ENCODE peak calls at places on chromosomes 13 and 19, in six cellular contexts. S is K562, D is HepG2, Q is GM12878, Z is H1, O is HCT116. R is an unnamed sample.

GRCh38 chr19:41226053-41226873 is 7.2 kb downstream of the AXL start:
- DNase-seq in D (peak), Q (no peak), Z (peak), O (peak), S (peak), R (peak)

GRCh38 chr19:45402469-45403070 is 2.3 kb downstream of the PPP1R13L start:
- DNase-seq in Q (no peak), D (no peak), O (no peak), S (peak), Z (peak), R (peak)

GRCh38 chr13:105139380-105140285 is 1395.8 kb downstream of the EFNB2 start:
- DNase-seq in Q (peak), O (peak), D (peak), S (no peak), Z (no peak), R (peak)

GRCh38 chr19:16319466-16319865 is 5.2 kb upstream of the KLF2 start:
- DNase-seq in O (no peak), D (no peak), Z (no peak), S (no peak), Q (no peak), R (no peak)

GRCh38 chr19:11018743-11019142 is 57.9 kb downstream of the SMARCA4 start:
- DNase-seq in S (no peak), Z (no peak), D (no peak), Q (no peak), O (no peak), R (no peak)

GRCh38 chr19:49417090-49417489 is 6.2 kb downstream of the PTH2 start:
- DNase-seq in S (no peak), D (no peak), Z (peak), Q (no peak), O (no peak), R (no peak)

GRCh38 chr19:1069009-1069779 is 2.2 kb downstream of the ARHGAP45 start:
- DNase-seq in S (no peak), Z (no peak), Q (no peak), D (no peak), O (no peak), R (peak)

GRCh38 chr19:18414504-18415176 is 4.6 kb upstream of the SSBP4 start:
- DNase-seq in Z (no peak), D (no peak), S (peak), O (no peak), Q (no peak), R (no peak)

GRCh38 chr19:19459099-19459498 is 53.6 kb downstream of the GATAD2A start:
- DNase-seq in Q (no peak), O (no peak), D (no peak), Z (no peak), S (no peak), R (no peak)

GRCh38 chr13:34570954-34571353 is 371.1 kb upstream of the NBEA start:
- DNase-seq in O (no peak), D (no peak), Q (no peak), Z (no peak), S (no peak), R (no peak)

GRCh38 chr13:69970521-69970920 is 137.1 kb upstream of the ATXN8OS start:
- DNase-seq in S (no peak), Z (no peak), Q (no peak), O (no peak), D (no peak), R (peak)

GRCh38 chr13:110359840-110360301 is 52.8 kb downstream of the COL4A2 start:
- DNase-seq in Q (no peak), Z (no peak), D (no peak), S (no peak), O (no peak), R (no peak)

GRCh38 chr19:19403373-19403901 is 2.0 kb upstream of the GATAD2A start:
- DNase-seq in D (no peak), Z (no peak), Q (no peak), O (no peak), S (peak), R (no peak)

GRCh38 chr13:45447050-45447661 is 17.6 kb upstream of the COG3 start:
- DNase-seq in Q (no peak), Z (no peak), S (no peak), D (peak), O (no peak), R (no peak)

GRCh38 chr13:29441301-29441700 is 154.2 kb downstream of the SLC7A1 start:
- DNase-seq in D (no peak), Z (no peak), Q (no peak), O (no peak), S (no peak), R (no peak)

GRCh38 chr19:58261968-58262921 is 16.5 kb upstream of the ZNF8 start:
- DNase-seq in O (no peak), Q (no peak), D (no peak), Z (no peak), S (no peak), R (no peak)

GRCh38 chr13:55602784-55603183 is 1537.9 kb upstream of the PRR20A start:
- DNase-seq in O (no peak), Q (no peak), Z (no peak), S (no peak), D (no peak), R (no peak)

GRCh38 chr19:45423589-45424190 is at the start of gene ERCC1:
- DNase-seq in Q (peak), S (peak), O (peak), Z (peak), D (peak), R (peak)

GRCh38 chr19:42290523-42291436 is 11.2 kb upstream of the PRR19 start:
- DNase-seq in D (peak), S (peak), O (no peak), Q (no peak), Z (peak), R (peak)

GRCh38 chr13:21053231-21053630 is 8.2 kb downstream of the LATS2 start:
- DNase-seq in O (no peak), Z (no peak), D (no peak), Q (no peak), S (no peak), R (no peak)

GRCh38 chr13:28273919-28274318 is 135.6 kb downstream of the PAN3 start:
- DNase-seq in Z (no peak), S (no peak), O (no peak), Q (no peak), D (no peak), R (peak)

GRCh38 chr13:20824762-20825161 is 51.0 kb upstream of the EEF1AKMT1 start:
- DNase-seq in Q (no peak), S (no peak), O (no peak), Z (no peak), D (no peak), R (no peak)

GRCh38 chr19:55605637-55606470 is at the start of gene ZNF865:
- DNase-seq in D (peak), O (peak), Z (peak), S (peak), Q (peak), R (peak)

GRCh38 chr13:50227356-50227755 is 212.1 kb downstream of the KCNRG start:
- DNase-seq in D (no peak), Q (no peak), Z (no peak), O (no peak), S (no peak), R (no peak)

GRCh38 chr13:51523082-51523518 is 61.2 kb upstream of the WDFY2 start:
- DNase-seq in S (no peak), Q (no peak), O (no peak), Z (no peak), D (peak), R (no peak)

GRCh38 chr13:23516706-23517105 is 53.5 kb upstream of the TNFRSF19 start:
- DNase-seq in O (no peak), D (peak), S (no peak), Q (no peak), Z (no peak), R (no peak)

GRCh38 chr13:27347373-27347772 is 76.7 kb downstream of the RASL11A start:
- DNase-seq in S (no peak), Z (no peak), Q (no peak), D (no peak), O (no peak), R (no peak)

GRCh38 chr19:49746206-49746958 is 16.7 kb downstream of the TSKS start:
- DNase-seq in D (peak), Z (peak), Q (no peak), O (peak), S (peak), R (peak)

GRCh38 chr19:12703056-12703455 is 6.6 kb upstream of the FBXW9 start:
- DNase-seq in O (peak), D (peak), S (peak), Z (peak), Q (no peak), R (peak)

GRCh38 chr13:98225036-98225940 is 48.2 kb upstream of the RNF113B start:
- DNase-seq in Q (no peak), S (no peak), Z (no peak), O (no peak), D (no peak), R (no peak)

GRCh38 chr19:20565321-20566018 is at the start of gene ZNF737:
- DNase-seq in Z (peak), D (peak), O (no peak), S (peak), Q (peak), R (peak)

GRCh38 chr13:107534548-107534947 is 680.8 kb downstream of the LIG4 start:
- DNase-seq in O (no peak), S (no peak), Q (no peak), D (no peak), Z (no peak), R (no peak)

GRCh38 chr19:47573076-47574026 is at the start of gene ZNF541:
- DNase-seq in D (no peak), S (peak), Z (no peak), O (no peak), Q (no peak), R (peak)

GRCh38 chr19:19488875-19489690 is 26.3 kb downstream of the TSSK6 start:
- DNase-seq in Z (peak), Q (peak), S (peak), D (peak), O (peak), R (peak)

GRCh38 chr13:69556540-69557196 is 551.0 kb upstream of the ATXN8OS start:
- DNase-seq in S (no peak), Z (no peak), D (no peak), Q (no peak), O (no peak), R (no peak)

GRCh38 chr19:13959962-13960862 is 7.9 kb downstream of the DCAF15 start:
- DNase-seq in D (no peak), O (no peak), Q (no peak), S (peak), Z (peak), R (no peak)

GRCh38 chr13:73754727-73755292 is 379.4 kb downstream of the KLF12 start:
- DNase-seq in S (peak), Q (no peak), O (peak), Z (no peak), D (peak), R (peak)

GRCh38 chr13:33099860-33100259 is 83.6 kb downstream of the KL start:
- DNase-seq in Z (no peak), O (no peak), D (no peak), Q (no peak), S (no peak), R (no peak)

GRCh38 chr13:77952276-77952675 is 33.6 kb upstream of the EDNRB start:
- DNase-seq in D (no peak), Q (no peak), Z (no peak), O (no peak), S (no peak), R (no peak)

GRCh38 chr13:77946522-77946921 is 27.9 kb upstream of the EDNRB start:
- DNase-seq in S (no peak), D (no peak), O (no peak), Q (no peak), Z (no peak), R (peak)
- TF ChIP-seq POLR2A in S (no peak), D (no peak), O (no peak), Q (no peak), Z (no peak), R (no peak)

GRCh38 chr19:5694167-5694951 is 4.3 kb downstream of the RPL36 start:
- DNase-seq in Z (peak), D (no peak), O (no peak), Q (no peak), S (no peak), R (no peak)
- H3K4me2 ChIP-seq in Z (no peak), D (no peak), O (no peak), Q (peak), S (no peak), R (no peak)

GRCh38 chr19:2494084-2494446 is 18.1 kb downstream of the GADD45B start:
- DNase-seq in O (no peak), S (no peak), Q (no peak), D (no peak), Z (no peak), R (no peak)

GRCh38 chr19:2497186-2497585 is 21.3 kb downstream of the GADD45B start:
- DNase-seq in Z (no peak), Q (no peak), O (no peak), S (no peak), D (no peak), R (no peak)

GRCh38 chr19:2495651-2496316 is 19.9 kb downstream of the GADD45B start:
- DNase-seq in Z (no peak), O (no peak), D (no peak), S (no peak), Q (no peak), R (no peak)

GRCh38 chr19:2494447-2495129 is 18.7 kb downstream of the GADD45B start:
- DNase-seq in D (no peak), S (peak), Z (no peak), O (no peak), Q (no peak), R (peak)

DNA sequence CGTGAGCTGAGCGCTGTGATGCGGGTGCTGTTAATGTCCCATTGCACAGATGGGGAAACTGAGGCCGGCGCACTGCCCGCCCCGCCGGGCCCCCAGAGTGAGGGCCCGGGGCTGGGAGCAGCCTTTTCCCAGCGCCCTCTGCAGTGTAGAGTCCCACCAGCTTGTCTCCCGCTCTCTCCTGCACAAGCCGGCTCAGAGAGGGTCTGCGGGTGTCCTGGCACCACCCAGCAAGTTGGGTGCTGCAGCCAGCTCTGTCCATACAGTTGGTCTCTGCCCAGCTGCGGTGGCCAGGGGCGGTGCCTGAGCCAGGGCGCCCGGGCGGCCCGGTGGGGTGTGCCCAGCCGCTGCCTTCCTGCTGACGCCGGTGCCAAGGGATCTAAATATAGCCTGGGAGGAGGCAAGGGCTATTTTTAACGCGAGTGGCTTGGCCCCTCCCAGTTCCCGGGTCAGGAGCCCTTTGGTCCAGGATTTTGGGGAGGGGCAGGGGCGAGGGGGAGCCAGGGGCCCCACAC is 19.3 kb downstream of the GADD45B start:
- DNase-seq in O (no peak), S (no peak), Q (no peak), Z (no peak), D (no peak), R (peak)
- TF ChIP-seq POLR2AphosphoS5 in O (peak), S (no peak), Q (no peak), Z (no peak), D (no peak), R (no peak)

GRCh38 chr19:38837304-38837626 is 5.7 kb upstream of the ECH1 start:
- DNase-seq in D (no peak), Q (no peak), O (no peak), Z (no peak), S (no peak), R (no peak)

GRCh38 chr19:38834590-38834989 is 3.0 kb upstream of the ECH1 start:
- DNase-seq in O (no peak), S (no peak), Q (no peak), D (no peak), Z (no peak), R (no peak)

GRCh38 chr19:38837656-38838121 is 6.1 kb upstream of the ECH1 start:
- DNase-seq in Q (no peak), S (no peak), D (peak), O (no peak), Z (no peak), R (no peak)

GRCh38 chr19:38838208-38838985 is 6.8 kb upstream of the ECH1 start:
- DNase-seq in O (peak), D (no peak), Z (no peak), Q (no peak), S (no peak), R (no peak)

DNA sequence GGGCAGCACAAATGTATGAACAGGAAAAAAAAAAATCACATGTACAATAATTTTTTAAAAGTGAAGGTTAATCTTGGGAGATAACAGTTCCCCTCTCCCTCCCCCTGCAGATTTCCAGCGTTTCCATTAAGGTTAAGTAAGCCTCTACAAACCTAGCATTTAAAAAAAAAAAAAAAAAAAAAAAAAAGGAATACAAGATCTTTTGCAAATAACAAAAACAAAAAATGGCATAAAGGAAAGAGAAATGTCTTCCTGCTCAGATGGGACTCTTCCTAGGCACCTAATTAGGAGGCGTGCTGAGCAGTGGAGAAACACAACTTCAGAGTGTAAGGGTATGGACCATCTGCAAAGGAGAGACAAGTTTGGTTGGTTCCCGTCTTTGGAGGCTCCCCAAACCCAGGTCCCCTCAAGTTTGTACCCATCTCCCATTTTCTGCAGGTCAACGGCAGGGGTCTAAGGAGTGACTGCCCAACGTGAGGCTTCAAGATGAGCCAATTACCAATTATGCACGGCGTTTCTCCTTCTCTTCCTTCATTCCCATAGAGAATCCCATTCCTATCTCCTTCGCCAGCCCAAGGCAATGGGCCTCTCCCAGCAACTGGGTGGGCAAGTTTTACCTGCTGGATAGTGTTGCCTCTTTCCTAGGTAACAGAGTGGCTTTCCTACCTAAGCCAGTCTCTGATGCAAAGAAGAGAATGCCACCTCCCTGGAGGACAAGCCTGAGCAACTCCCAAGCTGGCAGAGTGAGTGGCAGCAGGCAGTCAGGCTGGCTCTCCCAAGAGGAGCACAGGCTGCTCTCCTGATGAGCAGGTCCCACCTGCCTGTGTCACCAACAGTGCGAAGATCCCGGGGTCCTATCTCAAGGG is 5.1 kb upstream of the ECH1 start:
- DNase-seq in D (no peak), Z (no peak), S (peak), O (no peak), Q (no peak), R (no peak)
- TF ChIP-seq POLR2A in D (no peak), Z (no peak), S (peak), O (no peak), Q (peak), R (no peak)

GRCh38 chr13:48831248-48831647 is 144.5 kb upstream of the FNDC3A start:
- DNase-seq in O (no peak), Z (no peak), S (no peak), D (no peak), Q (peak), R (no peak)

GRCh38 chr13:48826039-48826438 is 149.7 kb upstream of the FNDC3A start:
- DNase-seq in O (no peak), Z (no peak), Q (no peak), D (no peak), S (no peak), R (no peak)

GRCh38 chr13:48827709-48828108 is 148.0 kb upstream of the FNDC3A start:
- DNase-seq in O (no peak), S (no peak), Z (no peak), D (no peak), Q (no peak), R (no peak)

GRCh38 chr13:48828962-48829405 is 146.7 kb upstream of the FNDC3A start:
- DNase-seq in O (no peak), Q (no peak), S (no peak), Z (no peak), D (no peak), R (no peak)

GRCh38 chr13:48829536-48829935 is 146.2 kb upstream of the FNDC3A start:
- DNase-seq in S (no peak), Z (no peak), O (no peak), D (no peak), Q (no peak), R (no peak)
- H3K4me2 ChIP-seq in S (no peak), Z (peak), O (no peak), D (no peak), Q (no peak), R (no peak)

DNA sequence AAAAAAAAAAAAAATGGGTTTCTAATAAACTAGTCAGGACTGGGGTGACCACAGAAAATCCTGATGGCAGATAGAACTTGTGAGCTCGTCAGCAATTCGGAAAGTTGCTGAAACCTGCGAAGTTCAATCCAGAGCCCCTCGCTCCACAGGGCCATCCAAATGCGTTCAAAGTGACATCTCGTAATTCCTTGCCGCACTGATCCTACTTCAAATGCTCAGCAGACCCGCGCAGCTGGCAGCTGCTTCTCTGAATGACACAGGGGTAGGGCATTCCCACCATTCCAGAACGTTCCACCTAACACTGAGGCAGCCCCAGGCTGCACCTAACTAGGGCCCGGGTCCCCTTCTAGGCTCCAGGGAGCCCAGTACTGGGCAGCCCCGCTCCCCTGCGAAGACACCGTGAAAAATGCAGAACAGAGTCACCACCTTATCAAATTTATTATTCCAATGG is 4.8 kb upstream of the DAPK3 start:
- DNase-seq in S (no peak), Q (no peak), O (no peak), Z (peak), D (no peak), R (no peak)
- TF ChIP-seq POLR2AphosphoS5 in S (peak), Q (peak), O (peak), Z (peak), D (peak), R (no peak)

GRCh38 chr19:23686622-23687423 is at the start of gene ZNF675:
- DNase-seq in Q (peak), D (peak), S (peak), O (peak), Z (peak), R (peak)
- TF ChIP-seq POLR2A in Q (peak), D (peak), S (peak), O (no peak), Z (peak), R (peak)